ENCODE peak calls at places on chromosome 10, in six cellular contexts. E, Y, X, P, B and S are unnamed samples.

GRCh38 chr10:17428096-17428615 is 26.2 kb downstream of the ST8SIA6 start:
- ATAC-seq in E (no peak), Y (no peak), X (no peak), P (no peak), B (peak), S (no peak)

GRCh38 chr10:113539789-113540188 is 13.1 kb upstream of the HABP2 start:
- ATAC-seq in E (peak), Y (peak), X (no peak), P (peak), B (no peak), S (peak)

GRCh38 chr10:84296071-84296981 is 32.1 kb upstream of the CCSER2 start:
- ATAC-seq in E (no peak), Y (no peak), X (no peak), P (no peak), B (no peak), S (peak)

GRCh38 chr10:60148266-60148840 is 241.3 kb downstream of the ANK3 start:
- ATAC-seq in E (peak), Y (no peak), X (peak), P (no peak), B (no peak), S (peak)

GRCh38 chr10:21889477-21890275 is 113.9 kb downstream of the DNAJC1 start:
- ATAC-seq in E (no peak), Y (no peak), X (no peak), P (no peak), B (no peak), S (no peak)

GRCh38 chr10:124799196-124799595 is 2.4 kb upstream of the ABRAXAS2 start:
- ATAC-seq in E (no peak), Y (no peak), X (no peak), P (no peak), B (no peak), S (no peak)

GRCh38 chr10:26799342-26799741 is 61.4 kb downstream of the ABI1 start:
- ATAC-seq in E (no peak), Y (no peak), X (no peak), P (no peak), B (peak), S (no peak)

GRCh38 chr10:116271593-116272496 is 1.2 kb downstream of the GFRA1 start:
- ATAC-seq in E (peak), Y (no peak), X (no peak), P (no peak), B (no peak), S (peak)

GRCh38 chr10:24882047-24882698 is 70.2 kb downstream of the PRTFDC1 start:
- ATAC-seq in E (no peak), Y (peak), X (no peak), P (no peak), B (peak), S (no peak)

GRCh38 chr10:12391191-12391590 is 41.8 kb downstream of the CAMK1D start:
- ATAC-seq in E (no peak), Y (no peak), X (no peak), P (no peak), B (no peak), S (no peak)

GRCh38 chr10:7159928-7160327 is 250.9 kb downstream of the SFMBT2 start:
- ATAC-seq in E (no peak), Y (no peak), X (no peak), P (no peak), B (no peak), S (no peak)

GRCh38 chr10:6833458-6834011 is 253.5 kb upstream of the PRKCQ start:
- ATAC-seq in E (peak), Y (no peak), X (no peak), P (no peak), B (no peak), S (no peak)

GRCh38 chr10:89278034-89278535 is 23.8 kb upstream of the IFIT2 start:
- ATAC-seq in E (peak), Y (no peak), X (no peak), P (peak), B (no peak), S (peak)

GRCh38 chr10:28788252-28788651 is 110.9 kb downstream of the BAMBI start:
- ATAC-seq in E (no peak), Y (peak), X (no peak), P (no peak), B (no peak), S (no peak)

GRCh38 chr10:45308707-45309106 is 6.7 kb downstream of the OR13A1 start:
- ATAC-seq in E (no peak), Y (no peak), X (peak), P (peak), B (no peak), S (no peak)

GRCh38 chr10:83166344-83166743 is 973.0 kb upstream of the GHITM start:
- ATAC-seq in E (no peak), Y (no peak), X (no peak), P (no peak), B (no peak), S (peak)

GRCh38 chr10:23499317-23499716 is 60.4 kb downstream of the OTUD1 start:
- ATAC-seq in E (no peak), Y (no peak), X (no peak), P (no peak), B (no peak), S (no peak)

GRCh38 chr10:84076047-84076388 is 63.3 kb upstream of the GHITM start:
- ATAC-seq in E (no peak), Y (no peak), X (no peak), P (no peak), B (no peak), S (no peak)

GRCh38 chr10:58412502-58412961 is 27.3 kb downstream of the TFAM start:
- ATAC-seq in E (peak), Y (no peak), X (no peak), P (peak), B (no peak), S (no peak)

GRCh38 chr10:117170244-117170643 is 27.0 kb upstream of the KCNK18 start:
- ATAC-seq in E (no peak), Y (no peak), X (no peak), P (no peak), B (no peak), S (no peak)